ENCODE peak calls at places on chromosomes 16 and 17, in nine cellular contexts. W is GM23338; P is hypothalamus; N is Caco-2; S is stimulated activated CD4-positive, alpha-beta T cell treated with anti-CD3 and anti-CD28 coated beads, Interleukin-4, amount 100 ng/mL, for 1 hour; Y is iPS-NIHi11; M is Right ventricle myocardium superior; B is fibroblast of lung; T is ureter. F is an unnamed sample.

GRCh38 chr16:67661101-67661661 is 421 bp downstream of the PARD6A start:
- DNase-seq in W (peak), S (no peak), M (no peak), T (no peak), B (peak), Y (peak), N (peak), P (no peak), F (peak)

GRCh38 chr16:80899804-80900592 is 95.6 kb upstream of the CDYL2 start:
- DNase-seq in M (peak), W (no peak), B (peak), Y (no peak), S (no peak), P (peak), N (no peak), T (peak), F (peak)

GRCh38 chr17:45013021-45013997 is 38.1 kb downstream of the DCAKD start:
- DNase-seq in B (peak), P (no peak), T (peak), W (peak), N (no peak), M (peak), S (no peak), Y (peak), F (no peak)

GRCh38 chr17:63838586-63839184 is 3.8 kb downstream of the SMARCD2 start:
- DNase-seq in P (peak), W (peak), S (no peak), B (peak), M (peak), N (peak), Y (no peak), T (peak), F (peak)

GRCh38 chr16:84040823-84041391 is 1.7 kb downstream of the SLC38A8 start:
- DNase-seq in S (no peak), W (no peak), P (no peak), T (no peak), B (peak), M (peak), Y (no peak), N (no peak), F (peak)

GRCh38 chr16:48426244-48427135 is 41.3 kb upstream of the SIAH1 start:
- DNase-seq in M (no peak), S (no peak), Y (no peak), T (no peak), W (no peak), B (peak), P (no peak), N (no peak), F (no peak)

GRCh38 chr17:31629696-31630470 is 229.2 kb downstream of the COPRS start:
- DNase-seq in W (no peak), S (no peak), T (no peak), P (no peak), M (no peak), N (no peak), B (peak), Y (no peak), F (peak)

GRCh38 chr16:47424846-47425245 is 36.0 kb downstream of the ITFG1 start:
- DNase-seq in S (no peak), W (peak), N (peak), Y (peak), B (no peak), P (no peak), T (no peak), M (no peak), F (no peak)

F was measured in mammary epithelial cell.